ENCODE peak calls at places on chromosomes 11 and 22, in six cellular contexts. V, U, D, G, P and R are unnamed samples.

GRCh38 chr22:31119026-31119717 is 3.6 kb upstream of the INPP5J start:
- DNase-seq in V (no peak), U (no peak), D (no peak), G (no peak), P (no peak), R (no peak)

GRCh38 chr11:110298298-110298765 is 1.9 kb upstream of the RDX start:
- DNase-seq in V (no peak), U (no peak), D (no peak), G (no peak), P (peak), R (no peak)

GRCh38 chr11:65422104-65422632 is 430 bp upstream of the NEAT1 start:
- DNase-seq in V (no peak), U (peak), D (peak), G (peak), P (peak), R (peak)

GRCh38 chr11:64407630-64408029 is 48.7 kb downstream of the RPS6KA4 start:
- DNase-seq in V (no peak), U (no peak), D (no peak), G (no peak), P (no peak), R (no peak)

GRCh38 chr22:17634696-17635095 is 3.9 kb upstream of the BCL2L13 start:
- DNase-seq in V (no peak), U (no peak), D (no peak), G (no peak), P (no peak), R (no peak)

GRCh38 chr22:37741312-37741795 is 44.5 kb downstream of the TRIOBP start:
- DNase-seq in V (peak), U (peak), D (peak), G (peak), P (peak), R (peak)

GRCh38 chr11:68118753-68119448 is 2.3 kb downstream of the CHKA start:
- DNase-seq in V (no peak), U (peak), D (no peak), G (no peak), P (no peak), R (peak)

GRCh38 chr22:20531404-20532181 is 24.2 kb downstream of the MED15 start:
- DNase-seq in V (peak), U (peak), D (no peak), G (peak), P (peak), R (peak)

GRCh38 chr22:40407831-40408717 is 37.7 kb downstream of the SGSM3 start:
- DNase-seq in V (no peak), U (no peak), D (no peak), G (no peak), P (no peak), R (no peak)

GRCh38 chr11:96642584-96642983 is 252.8 kb downstream of the JRKL start:
- DNase-seq in V (no peak), U (no peak), D (no peak), G (no peak), P (no peak), R (no peak)

GRCh38 chr22:25008666-25009065 is 56.1 kb downstream of the KIAA1671 start:
- DNase-seq in V (no peak), U (no peak), D (no peak), G (no peak), P (no peak), R (no peak)

GRCh38 chr11:59815754-59816153 is 5.2 kb upstream of the MRPL16 start:
- DNase-seq in V (no peak), U (no peak), D (no peak), G (no peak), P (no peak), R (no peak)

GRCh38 chr11:12330491-12331231 is 46.7 kb upstream of the PARVA start:
- DNase-seq in V (no peak), U (no peak), D (no peak), G (no peak), P (no peak), R (no peak)

GRCh38 chr11:17163742-17164141 is 44.0 kb downstream of the PIK3C2A start:
- DNase-seq in V (no peak), U (no peak), D (no peak), G (no peak), P (no peak), R (no peak)

GRCh38 chr11:96218901-96219300 is 124.1 kb downstream of the MAML2 start:
- DNase-seq in V (no peak), U (no peak), D (no peak), G (no peak), P (no peak), R (no peak)

GRCh38 chr11:111526501-111526900 is 11.9 kb downstream of the HOATZ start:
- DNase-seq in V (peak), U (no peak), D (no peak), G (no peak), P (no peak), R (no peak)

GRCh38 chr11:117498791-117499190 is 171.1 kb downstream of the CEP164 start:
- DNase-seq in V (no peak), U (no peak), D (no peak), G (no peak), P (no peak), R (no peak)

GRCh38 chr11:44989831-44990566 is 39.3 kb upstream of the TP53I11 start:
- DNase-seq in V (no peak), U (peak), D (no peak), G (peak), P (no peak), R (peak)

GRCh38 chr22:46102752-46103151 is 47.6 kb upstream of the PPARA start:
- DNase-seq in V (no peak), U (no peak), D (no peak), G (no peak), P (no peak), R (no peak)

GRCh38 chr11:124807660-124808270 is 7.6 kb upstream of the MSANTD2 start:
- DNase-seq in V (no peak), U (no peak), D (no peak), G (no peak), P (no peak), R (no peak)

GRCh38 chr11:57299150-57299737 is 25.5 kb downstream of the TNKS1BP1 start:
- DNase-seq in V (no peak), U (no peak), D (no peak), G (no peak), P (no peak), R (no peak)

GRCh38 chr11:105612766-105613165 is 2.9 kb downstream of the GRIA4 start:
- DNase-seq in V (no peak), U (no peak), D (no peak), G (no peak), P (no peak), R (no peak)

GRCh38 chr11:118914178-118914918 is 11.4 kb downstream of the BCL9L start:
- DNase-seq in V (no peak), U (no peak), D (no peak), G (no peak), P (peak), R (no peak)

GRCh38 chr11:46239801-46240061 is 37.7 kb upstream of the CREB3L1 start:
- DNase-seq in V (no peak), U (no peak), D (no peak), G (no peak), P (no peak), R (no peak)

GRCh38 chr11:72195518-72195917 is 3.6 kb downstream of the FOLR1 start:
- DNase-seq in V (no peak), U (no peak), D (no peak), G (no peak), P (no peak), R (no peak)
- TF ChIP-seq EP300 in V (no peak), U (no peak), D (no peak), G (no peak), P (no peak), R (no peak)

DNA sequence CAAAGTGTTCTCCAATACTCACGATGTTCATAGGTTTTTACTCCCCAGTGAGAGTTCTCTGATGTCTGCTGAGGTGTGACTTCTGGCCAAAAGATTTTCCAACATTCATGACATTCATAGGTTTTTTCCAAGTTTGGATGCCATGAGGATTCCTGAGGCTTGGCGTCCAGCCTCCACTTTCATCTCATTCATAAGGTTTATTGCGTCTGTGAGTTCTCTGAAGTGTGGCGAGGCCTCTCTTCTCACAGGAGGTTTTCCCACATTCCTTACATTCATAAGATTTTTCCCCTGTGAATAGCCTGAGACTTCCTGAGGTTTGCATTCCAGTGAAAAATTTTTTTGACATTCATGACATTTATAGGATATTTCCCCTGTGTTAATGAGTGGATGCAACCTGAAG is 1014.1 kb downstream of the LRRC4C start:
- DNase-seq in V (no peak), U (no peak), D (no peak), G (no peak), P (peak), R (no peak)
- H3K27ac ChIP-seq in V (no peak), U (no peak), D (no peak), G (no peak), P (no peak), R (no peak)

GRCh38 chr22:42079319-42080251 is at the start of gene SMDT1:
- DNase-seq in V (peak), U (peak), D (peak), G (peak), P (peak), R (peak)
- TF ChIP-seq EP300 in V (no peak), U (no peak), D (no peak), G (no peak), P (no peak), R (peak)

DNA sequence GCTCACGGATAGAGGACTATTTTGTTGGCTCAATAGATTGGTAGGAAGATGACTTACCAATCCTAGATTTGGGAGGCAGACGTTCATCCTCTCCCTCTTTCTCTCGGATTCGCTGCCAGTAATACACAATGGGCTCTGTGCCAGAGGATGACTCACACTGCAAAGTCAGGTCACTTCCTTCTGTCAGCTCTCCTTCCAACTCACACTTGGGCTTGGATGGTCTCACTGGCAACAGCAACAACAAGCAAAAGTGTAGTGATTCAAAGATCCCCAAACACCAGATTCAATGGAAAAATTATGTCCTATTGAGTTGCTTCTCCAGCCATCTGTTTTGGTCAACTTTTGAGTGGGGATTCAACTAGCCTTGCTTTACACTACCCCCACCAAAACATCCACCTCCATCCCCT is 21.7 kb upstream of the HSPA8 start:
- DNase-seq in V (peak), U (peak), D (peak), G (peak), P (peak), R (peak)
- H3K27ac ChIP-seq in V (no peak), U (no peak), D (no peak), G (peak), P (no peak), R (peak)

GRCh38 chr11:60855726-60856633 is at the start of gene PTGDR2:
- DNase-seq in V (no peak), U (no peak), D (no peak), G (peak), P (peak), R (no peak)

GRCh38 chr11:60854847-60855725 is 664 bp downstream of the PTGDR2 start:
- DNase-seq in V (no peak), U (no peak), D (no peak), G (no peak), P (no peak), R (no peak)

GRCh38 chr11:60853469-60853950 is 2.2 kb downstream of the PTGDR2 start:
- DNase-seq in V (no peak), U (no peak), D (no peak), G (no peak), P (no peak), R (no peak)

GRCh38 chr11:60852639-60853468 is 2.9 kb downstream of the PTGDR2 start:
- DNase-seq in V (no peak), U (no peak), D (no peak), G (no peak), P (no peak), R (no peak)

DNA sequence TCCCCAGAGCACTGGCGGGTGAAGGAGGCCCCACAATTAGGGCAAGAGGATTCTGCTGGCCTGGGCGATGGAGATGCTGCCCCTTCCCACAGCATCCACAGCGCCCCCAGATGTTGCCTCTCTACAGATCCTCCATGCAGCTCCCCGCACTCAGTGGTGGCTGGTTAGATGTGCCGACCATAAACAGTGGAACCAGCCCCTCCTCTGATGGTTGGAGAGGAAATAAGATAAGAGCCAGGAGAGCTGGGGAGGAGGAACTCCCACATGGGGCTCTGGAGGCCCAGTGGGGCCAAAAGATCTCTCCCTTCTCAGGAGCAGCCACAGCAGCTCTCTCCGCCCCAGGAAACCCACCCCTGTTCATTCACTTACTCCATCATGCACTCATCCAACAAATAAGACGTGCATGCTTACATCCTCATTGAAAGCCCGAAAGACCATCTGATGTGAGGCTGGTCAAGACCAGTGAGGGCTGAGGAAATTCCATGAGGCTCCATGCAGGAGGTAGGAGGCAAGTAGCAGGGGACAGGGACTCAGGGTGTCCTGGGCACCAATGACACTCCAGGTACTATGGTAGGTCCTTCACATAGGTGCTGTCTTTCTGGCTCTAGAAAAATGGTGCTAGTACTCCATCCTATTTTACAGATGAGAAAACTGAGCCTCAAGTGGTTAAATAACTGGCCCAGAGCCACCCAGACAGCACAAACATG is 1.5 kb downstream of the PTGDR2 start:
- DNase-seq in V (no peak), U (no peak), D (no peak), G (no peak), P (no peak), R (no peak)
- TF ChIP-seq EP300 in V (no peak), U (no peak), D (no peak), G (no peak), P (no peak), R (no peak)

DNA sequence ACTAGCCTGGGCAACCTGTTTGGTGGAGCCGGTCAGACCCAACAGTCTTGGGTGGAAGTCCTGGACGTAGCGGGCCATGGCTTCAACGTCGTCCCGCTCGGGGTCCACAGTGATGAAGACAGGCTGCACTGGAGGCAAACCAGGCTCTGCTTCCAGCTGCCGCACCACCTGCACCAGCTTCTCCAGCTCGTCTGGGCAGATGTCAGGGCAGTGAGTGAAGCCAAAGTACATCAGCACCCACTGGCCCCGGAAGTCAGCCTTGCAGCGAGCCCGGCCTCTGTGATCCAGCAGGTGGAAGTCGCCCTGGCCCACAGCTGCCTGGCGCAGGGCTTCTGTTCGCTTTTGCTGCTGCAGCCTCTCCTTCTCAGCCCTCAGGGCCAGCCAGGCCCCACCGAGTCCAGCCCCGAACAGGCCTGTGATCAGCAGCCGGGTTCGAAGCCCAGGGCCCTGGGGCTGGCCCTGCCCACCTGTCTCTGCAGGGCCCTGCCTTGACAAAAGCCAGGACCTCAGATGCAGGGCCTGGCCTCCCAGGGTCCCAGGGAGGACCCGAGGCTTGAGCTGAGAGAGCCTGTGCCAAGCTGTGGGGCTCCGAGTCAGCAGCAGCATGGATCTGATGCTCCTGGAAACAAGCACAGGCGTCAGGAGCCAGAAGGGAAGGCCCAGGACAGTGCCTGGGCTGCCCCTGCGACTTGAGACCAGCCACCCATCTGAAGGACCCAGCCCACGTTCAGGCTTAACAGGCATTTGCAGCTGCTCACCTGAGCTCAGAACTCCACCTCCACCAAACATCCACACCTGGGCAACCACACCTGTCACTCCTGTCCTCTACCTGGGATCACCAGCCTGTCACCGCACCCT is 1.4 kb downstream of the SCO2 start:
- DNase-seq in V (no peak), U (no peak), D (no peak), G (peak), P (no peak), R (peak)
- H3K27ac ChIP-seq in V (peak), U (no peak), D (no peak), G (peak), P (peak), R (no peak)

GRCh38 chr11:14242198-14242597 is 116.8 kb downstream of the RRAS2 start:
- DNase-seq in V (no peak), U (no peak), D (no peak), G (no peak), P (no peak), R (no peak)
- TF ChIP-seq EP300 in V (no peak), U (no peak), D (no peak), G (no peak), P (no peak), R (no peak)

GRCh38 chr11:131749100-131749499 is 378.7 kb downstream of the NTM start:
- DNase-seq in V (no peak), U (no peak), D (no peak), G (no peak), P (no peak), R (no peak)
- H3K27ac ChIP-seq in V (no peak), U (no peak), D (no peak), G (no peak), P (no peak), R (no peak)